ENCODE peak calls at places on chromosomes 3 and 15, in six cellular contexts. W is GM23248, S is PC-3, N is SK-N-SH, E is GM23338, I is MM.1S. F is an unnamed sample.
A peak's percentile ranks its signal among the peaks of the same experiment; 100 is the strongest.

GRCh38 chr3:54235998-54236397 is 113.6 kb downstream of the CACNA2D3 start:
- DNase-seq in N (no peak), I (no peak), E (no peak), S (no peak), W (no peak), F (no peak)

GRCh38 chr3:143199998-143200909 is 80.7 kb downstream of the CHST2 start:
- DNase-seq in W (peak; percentile 54), E (no peak), N (no peak), I (no peak), S (no peak), F (no peak)

GRCh38 chr3:116444099-116444700 is 1.1 kb downstream of the LSAMP start:
- DNase-seq in I (no peak), S (no peak), W (no peak), N (no peak), E (no peak), F (no peak)

GRCh38 chr3:187889601-187890404 is 144.5 kb upstream of the BCL6 start:
- DNase-seq in I (peak; percentile 20), S (no peak), W (peak; percentile 8), E (no peak), N (no peak), F (no peak)

GRCh38 chr15:42267286-42267685 is 5.7 kb upstream of the GANC start:
- DNase-seq in S (no peak), I (no peak), W (peak; percentile 54), E (no peak), N (no peak), F (no peak)

GRCh38 chr3:186109897-186110803 is 1.3 kb upstream of the ETV5 start:
- DNase-seq in S (no peak), W (peak; percentile 58), N (peak; percentile 54), I (no peak), E (peak; percentile 76), F (peak; percentile 40)

GRCh38 chr15:100060276-100060926 is 281.4 kb downstream of the ADAMTS17 start:
- DNase-seq in S (peak; percentile 77), W (peak; percentile 7), I (no peak), E (no peak), N (no peak), F (no peak)

GRCh38 chr3:175932586-175932985 is 1073.5 kb downstream of the NAALADL2 start:
- DNase-seq in E (no peak), N (no peak), S (peak; percentile 5), W (peak; percentile 15), I (no peak), F (no peak)

GRCh38 chr15:94380798-94381197 is 149.4 kb downstream of the MCTP2 start:
- DNase-seq in N (no peak), W (no peak), S (no peak), I (no peak), E (no peak), F (no peak)

GRCh38 chr15:26376243-26376642 is 396.6 kb downstream of the GABRB3 start:
- DNase-seq in E (no peak), S (no peak), W (peak; percentile 0), I (no peak), N (no peak), F (no peak)

GRCh38 chr3:72547183-72547582 is 301.1 kb downstream of the SHQ1 start:
- DNase-seq in S (no peak), I (no peak), W (no peak), N (no peak), E (no peak), F (no peak)

GRCh38 chr3:59235221-59236012 is 185.6 kb upstream of the CFAP20DC start:
- DNase-seq in W (peak; percentile 33), E (no peak), N (no peak), I (no peak), S (peak; percentile 26), F (no peak)

GRCh38 chr3:179200790-179201189 is 50.1 kb downstream of the KCNMB3 start:
- DNase-seq in N (no peak), W (no peak), S (no peak), E (no peak), I (no peak), F (no peak)

GRCh38 chr3:33749546-33750215 is 31.6 kb upstream of the CLASP2 start:
- DNase-seq in W (peak; percentile 53), N (no peak), E (no peak), I (no peak), S (peak; percentile 40), F (no peak)

GRCh38 chr3:129336093-129336706 is 57.5 kb downstream of the HMCES start:
- DNase-seq in N (no peak), W (no peak), S (no peak), E (no peak), I (no peak), F (no peak)

GRCh38 chr15:91866971-91867372 is 13.5 kb downstream of the SLCO3A1 start:
- DNase-seq in E (no peak), I (no peak), W (peak; percentile 64), S (no peak), N (no peak), F (no peak)

GRCh38 chr3:151394611-151395010 is 10.1 kb upstream of the P2RY12 start:
- DNase-seq in I (no peak), E (no peak), W (no peak), S (no peak), N (no peak), F (no peak)

GRCh38 chr3:190299969-190300368 is 22.3 kb downstream of the CLDN1 start:
- DNase-seq in I (no peak), E (no peak), W (no peak), N (no peak), S (no peak), F (no peak)
- H3K9me2 ChIP-seq in I (no peaks in the 10 kb centered on the region), E (no peaks in the 10 kb centered on the region), W (no peaks in the 10 kb centered on the region), N (no peaks in the 10 kb centered on the region), S (no peaks in the 10 kb centered on the region), F (no peaks in the 10 kb centered on the region)

GRCh38 chr3:121794264-121794983 is 40.4 kb downstream of the IQCB1 start:
- DNase-seq in N (no peak), I (peak; percentile 79), E (no peak), W (no peak), S (no peak), F (no peak)

GRCh38 chr3:121793078-121793477 is 41.8 kb downstream of the IQCB1 start:
- DNase-seq in S (no peak), E (no peak), I (peak; percentile 60), N (no peak), W (no peak), F (no peak)

GRCh38 chr3:121800906-121801305 is 34.0 kb downstream of the IQCB1 start:
- DNase-seq in E (no peak), N (no peak), I (no peak), S (no peak), W (no peak), F (no peak)

GRCh38 chr3:121796970-121797369 is 37.9 kb downstream of the IQCB1 start:
- DNase-seq in I (peak; percentile 51), W (no peak), E (no peak), S (no peak), N (no peak), F (no peak)
- H3F3A ChIP-seq in I (peaks cover 42% of the 10 kb centered on the region), W (no peaks in the 10 kb centered on the region), E (no peaks in the 10 kb centered on the region), S (no peaks in the 10 kb centered on the region), N (no peaks in the 10 kb centered on the region), F (no peaks in the 10 kb centered on the region)

GRCh38 chr3:127840671-127841070 is 18.4 kb upstream of the MGLL start:
- DNase-seq in N (no peak), E (no peak), W (no peak), S (no peak), I (no peak), F (no peak)
- H3K9me2 ChIP-seq in N (no peaks in the 10 kb centered on the region), E (no peaks in the 10 kb centered on the region), W (no peaks in the 10 kb centered on the region), S (no peaks in the 10 kb centered on the region), I (no peaks in the 10 kb centered on the region), F (no peaks in the 10 kb centered on the region)

GRCh38 chr3:169952045-169952444 is 14.6 kb upstream of the SEC62 start:
- DNase-seq in N (no peak), E (no peak), W (peak; percentile 27), I (no peak), S (no peak), F (no peak)

GRCh38 chr3:169954142-169954756 is 12.4 kb upstream of the SEC62 start:
- DNase-seq in I (no peak), N (no peak), W (no peak), S (no peak), E (no peak), F (no peak)

GRCh38 chr3:169948559-169949371 is 17.8 kb upstream of the SEC62 start:
- DNase-seq in N (no peak), W (no peak), E (no peak), I (peak; percentile 75), S (peak; percentile 18), F (no peak)

GRCh38 chr3:169953462-169954141 is 13.0 kb upstream of the SEC62 start:
- DNase-seq in S (no peak), I (no peak), E (no peak), W (no peak), N (no peak), F (no peak)
- H3F3A ChIP-seq in S (no peaks in the 10 kb centered on the region), I (peaks cover 16% of the 10 kb centered on the region), E (no peaks in the 10 kb centered on the region), W (no peaks in the 10 kb centered on the region), N (no peaks in the 10 kb centered on the region), F (no peaks in the 10 kb centered on the region)

GRCh38 chr15:69874321-69874720 is 223.4 kb downstream of the TLE3 start:
- DNase-seq in I (no peak), E (no peak), S (no peak), N (no peak), W (no peak), F (no peak)

GRCh38 chr15:69876030-69876429 is 221.7 kb downstream of the TLE3 start:
- DNase-seq in S (no peak), E (no peak), W (no peak), N (peak; percentile 47), I (no peak), F (no peak)

GRCh38 chr15:69880616-69881309 is 217.0 kb downstream of the TLE3 start:
- DNase-seq in E (no peak), W (no peak), I (peak; percentile 17), S (no peak), N (no peak), F (no peak)

GRCh38 chr15:69873807-69874206 is 223.9 kb downstream of the TLE3 start:
- DNase-seq in N (no peak), I (no peak), W (no peak), S (no peak), E (no peak), F (no peak)

DNA sequence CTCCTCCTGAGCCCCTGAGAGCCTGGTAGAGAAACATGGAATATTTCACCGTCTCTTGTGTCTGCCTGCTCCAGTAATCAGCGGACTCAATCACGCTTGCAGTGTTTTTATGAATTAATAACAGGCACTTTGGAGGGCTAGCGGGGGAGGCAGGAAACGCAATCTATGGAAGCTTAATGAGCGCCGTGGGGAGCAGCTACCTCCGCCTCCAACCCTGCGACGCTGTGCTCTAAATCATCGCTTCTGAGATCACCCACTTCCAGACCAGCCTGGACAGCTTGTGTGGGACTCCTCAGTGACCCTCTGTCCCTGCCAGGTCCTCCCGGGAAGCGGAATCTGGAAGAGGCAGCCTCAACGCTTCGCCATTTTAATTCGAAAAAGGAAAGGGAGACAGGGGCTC is 221.2 kb downstream of the TLE3 start:
- DNase-seq in N (peak; percentile 58), E (no peak), S (no peak), I (no peak), W (no peak), F (no peak)
- H3K9me2 ChIP-seq in N (no peaks in the 10 kb centered on the region), E (no peaks in the 10 kb centered on the region), S (no peaks in the 10 kb centered on the region), I (no peaks in the 10 kb centered on the region), W (no peaks in the 10 kb centered on the region), F (no peaks in the 10 kb centered on the region)

GRCh38 chr3:98800401-98800800 is 37.3 kb downstream of the ST3GAL6 start:
- DNase-seq in N (no peak), I (no peak), E (no peak), S (no peak), W (no peak), F (no peak)
- H3F3A ChIP-seq in N (peaks cover 68% of the 10 kb centered on the region), I (peaks cover 38% of the 10 kb centered on the region), E (no peaks in the 10 kb centered on the region), S (peaks cover 16% of the 10 kb centered on the region), W (peaks cover 73% of the 10 kb centered on the region), F (peaks cover 17% of the 10 kb centered on the region)

GRCh38 chr3:56878046-56878445 is 76.3 kb upstream of the ARHGEF3 start:
- DNase-seq in S (no peak), N (no peak), I (no peak), E (peak; percentile 27), W (no peak), F (no peak)
- H3K9me2 ChIP-seq in S (no peaks in the 10 kb centered on the region), N (no peaks in the 10 kb centered on the region), I (no peaks in the 10 kb centered on the region), E (peaks cover 9% of the 10 kb centered on the region), W (no peaks in the 10 kb centered on the region), F (no peaks in the 10 kb centered on the region)